ENCODE peak calls at places on chromosomes 12 and 14, in five cellular contexts. W is ovary, O is neural crest cell, K is cardiac muscle cell, B is GM06990. Y is an unnamed sample.
A peak's percentile ranks its signal among the peaks of the same experiment; 100 is the strongest.

GRCh38 chr12:108375986-108376663 is 37.0 kb upstream of the CMKLR1 start:
- DNase-seq in W (no peak), O (no peak), K (no peak), B (no peak), Y (no peak)

GRCh38 chr12:63098851-63099250 is 52.1 kb downstream of the AVPR1A start:
- DNase-seq in W (no peak), O (no peak), K (no peak), B (no peak), Y (no peak)

GRCh38 chr14:87332001-87332400 is 661.0 kb downstream of the GALC start:
- DNase-seq in W (no peak), O (no peak), K (no peak), B (no peak), Y (no peak)

GRCh38 chr12:113222730-113223531 is 1.7 kb downstream of the TPCN1 start:
- DNase-seq in W (peak; percentile 74), O (no peak), K (no peak), B (no peak), Y (peak; percentile 92)

GRCh38 chr12:79001404-79001803 is 136.8 kb downstream of the SYT1 start:
- DNase-seq in W (no peak), O (no peak), K (no peak), B (no peak), Y (no peak)

GRCh38 chr12:7806863-7807487 is 17.8 kb downstream of the NANOG start:
- DNase-seq in W (peak; percentile 67), O (peak; percentile 78), K (peak; percentile 83), B (no peak), Y (peak; percentile 37)

GRCh38 chr14:64112859-64113258 is 181.3 kb downstream of the ESR2 start:
- DNase-seq in W (no peak), O (no peak), K (no peak), B (no peak), Y (peak; percentile 84)

GRCh38 chr12:6426882-6427671 is 17.7 kb upstream of the CD27 start:
- DNase-seq in W (no peak), O (no peak), K (no peak), B (peak; percentile 81), Y (no peak)

GRCh38 chr12:127060310-127060847 is 1206.6 kb upstream of the TMEM132C start:
- DNase-seq in W (no peak), O (no peak), K (no peak), B (no peak), Y (peak; percentile 75)

GRCh38 chr12:57899010-57899662 is 42.2 kb upstream of the ATP23 start:
- DNase-seq in W (peak; percentile 70), O (no peak), K (no peak), B (peak; percentile 89), Y (no peak)

GRCh38 chr14:105229099-105229655 is 19.2 kb upstream of the BTBD6 start:
- DNase-seq in W (no peak), O (no peak), K (no peak), B (no peak), Y (no peak)
- TF ChIP-seq CTCF in W (no peak), O (no peak), K (no peak), B (no peak), Y (no peak)

GRCh38 chr14:102096569-102097188 is 9.8 kb upstream of the HSP90AA1 start:
- DNase-seq in W (peak; percentile 91), O (peak; percentile 85), K (peak; percentile 89), B (no peak), Y (peak; percentile 63)

GRCh38 chr14:102095871-102096568 is 9.2 kb upstream of the HSP90AA1 start:
- DNase-seq in W (no peak), O (no peak), K (no peak), B (no peak), Y (no peak)

GRCh38 chr14:102095231-102095870 is 8.5 kb upstream of the HSP90AA1 start:
- DNase-seq in W (no peak), O (no peak), K (no peak), B (no peak), Y (no peak)

GRCh38 chr14:102092806-102093205 is 6.0 kb upstream of the HSP90AA1 start:
- DNase-seq in W (no peak), O (no peak), K (no peak), B (no peak), Y (no peak)

GRCh38 chr14:102094101-102094500 is 7.3 kb upstream of the HSP90AA1 start:
- DNase-seq in W (no peak), O (no peak), K (no peak), B (no peak), Y (no peak)
- TF ChIP-seq CTCF in W (no peak), O (no peak), K (no peak), B (no peak), Y (no peak)

GRCh38 chr12:114935658-114936057 is 251.7 kb upstream of the TBX3 start:
- DNase-seq in W (no peak), O (no peak), K (no peak), B (no peak), Y (no peak)
- TF ChIP-seq CTCF in W (no peak), O (no peak), K (peak; percentile 12), B (peak; percentile 19), Y (peak; percentile 37)

GRCh38 chr12:116903818-116904217 is 6.9 kb upstream of the FBXW8 start:
- DNase-seq in W (no peak), O (no peak), K (no peak), B (no peak), Y (no peak)
- TF ChIP-seq CTCF in W (no peak), O (no peak), K (no peak), B (no peak), Y (no peak)

GRCh38 chr14:94142247-94142646 is 12.8 kb upstream of the IFI27L2 start:
- DNase-seq in W (no peak), O (no peak), K (no peak), B (no peak), Y (no peak)

GRCh38 chr14:94144765-94145164 is 15.4 kb upstream of the IFI27L2 start:
- DNase-seq in W (no peak), O (no peak), K (no peak), B (no peak), Y (no peak)

GRCh38 chr14:94142836-94143235 is 13.4 kb upstream of the IFI27L2 start:
- DNase-seq in W (no peak), O (no peak), K (no peak), B (no peak), Y (no peak)

GRCh38 chr14:94143711-94144110 is 14.3 kb upstream of the IFI27L2 start:
- DNase-seq in W (no peak), O (no peak), K (no peak), B (no peak), Y (no peak)

GRCh38 chr14:94143239-94143638 is 13.8 kb upstream of the IFI27L2 start:
- DNase-seq in W (no peak), O (no peak), K (peak; percentile 52), B (no peak), Y (no peak)
- TF ChIP-seq CTCF in W (no peak), O (peak; percentile 46), K (peak; percentile 32), B (peak; percentile 48), Y (peak; percentile 28)

GRCh38 chr12:32947203-32947795 is 50.7 kb upstream of the PKP2 start:
- DNase-seq in W (no peak), O (no peak), K (peak; percentile 59), B (no peak), Y (peak; percentile 23)
- TF ChIP-seq CTCF in W (no peak), O (peak; percentile 81), K (peak; percentile 8), B (no peak), Y (peak; percentile 62)

GRCh38 chr14:21846227-21846885 is 172.7 kb upstream of the OR4E1 start:
- DNase-seq in W (no peak), O (peak; percentile 49), K (peak; percentile 50), B (no peak), Y (no peak)

DNA sequence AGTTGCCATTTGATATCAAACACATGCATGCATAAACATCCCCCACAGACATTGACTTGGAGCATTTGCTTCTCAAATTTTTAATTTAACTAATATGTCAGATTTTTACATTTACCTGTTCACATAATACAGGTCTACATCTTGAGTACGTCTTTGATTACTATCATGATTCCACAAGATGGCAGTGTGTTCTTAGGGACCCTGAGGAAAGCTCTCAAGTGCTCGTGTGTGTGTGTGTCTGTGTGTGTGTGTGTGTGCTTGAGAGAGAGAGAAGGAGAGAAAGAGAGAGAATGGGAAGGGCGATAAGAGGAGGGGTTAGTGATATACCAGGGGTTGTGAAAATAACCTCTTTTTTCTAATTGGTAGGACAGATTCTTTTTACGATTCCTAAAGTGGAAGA is 167.1 kb upstream of the OR4E1 start:
- DNase-seq in W (no peak), O (no peak), K (no peak), B (no peak), Y (no peak)
- TF ChIP-seq CTCF in W (no peak), O (no peak), K (no peak), B (no peak), Y (peak; percentile 32)

GRCh38 chr14:22475381-22475780 is 113.6 kb downstream of the DAD1 start:
- DNase-seq in W (no peak), O (no peak), K (no peak), B (no peak), Y (no peak)

GRCh38 chr14:22472935-22473854 is 115.8 kb downstream of the DAD1 start:
- DNase-seq in W (peak; percentile 33), O (peak; percentile 45), K (peak; percentile 60), B (peak; percentile 48), Y (peak; percentile 26)

GRCh38 chr14:22476005-22476751 is 112.8 kb downstream of the DAD1 start:
- DNase-seq in W (no peak), O (no peak), K (no peak), B (no peak), Y (no peak)

GRCh38 chr14:22476882-22477281 is 112.1 kb downstream of the DAD1 start:
- DNase-seq in W (no peak), O (no peak), K (no peak), B (no peak), Y (no peak)

DNA sequence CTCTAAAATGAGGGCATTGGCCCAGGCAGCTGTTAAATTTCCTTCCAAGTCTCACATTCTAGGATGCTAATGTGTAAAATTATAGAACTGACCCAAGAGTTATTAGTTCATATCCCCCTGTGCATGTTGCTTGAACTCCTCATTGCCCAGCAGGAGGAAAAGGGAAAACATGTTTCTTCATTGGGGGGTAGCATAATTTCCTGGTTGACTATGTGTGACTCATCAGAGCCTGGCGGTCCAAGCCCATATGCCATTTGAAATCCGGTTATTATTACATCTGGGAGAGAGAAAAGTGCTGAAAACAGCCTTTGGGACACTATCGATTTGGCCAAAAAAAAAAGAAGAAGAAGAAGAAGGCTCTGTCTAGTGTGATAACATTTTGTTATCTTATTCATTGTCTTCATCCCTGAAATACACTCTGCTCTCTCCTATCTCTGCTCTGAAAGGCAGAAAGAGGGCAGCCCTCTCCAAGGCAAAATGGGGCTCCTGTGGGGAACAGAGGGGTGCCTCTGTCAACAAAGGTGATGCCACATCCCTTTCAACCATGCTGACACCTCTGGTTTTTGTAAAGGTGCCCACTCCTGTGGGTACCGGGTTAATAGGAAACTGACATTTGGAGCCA is 114.2 kb downstream of the DAD1 start:
- DNase-seq in W (peak; percentile 32), O (no peak), K (no peak), B (no peak), Y (no peak)
- TF ChIP-seq CTCF in W (no peak), O (no peak), K (no peak), B (peak; percentile 8), Y (no peak)

GRCh38 chr14:62168564-62169155 is 406.4 kb downstream of the SNAPC1 start:
- DNase-seq in W (no peak), O (no peak), K (no peak), B (no peak), Y (no peak)
- TF ChIP-seq CTCF in W (no peak), O (peak; percentile 28), K (no peak), B (no peak), Y (peak; percentile 26)

GRCh38 chr12:118337194-118337838 is 35.4 kb downstream of the TAOK3 start:
- DNase-seq in W (no peak), O (no peak), K (no peak), B (no peak), Y (peak; percentile 97)
- TF ChIP-seq CTCF in W (no peak), O (no peak), K (no peak), B (no peak), Y (no peak)